ENCODE peak calls at places on chromosome 7, in five cellular contexts. J, T, E, H and B are unnamed samples.

GRCh38 chr7:151896486-151896885 is 19.6 kb upstream of the PRKAG2 start:
- DNase-seq in H (no peak), J (no peak), T (peak), E (no peak), B (no peak)

GRCh38 chr7:104106106-104106505 is 101.7 kb downstream of the ORC5 start:
- DNase-seq in E (peak), H (no peak), T (no peak), J (no peak), B (no peak)

GRCh38 chr7:145036592-145037386 is 200.9 kb upstream of the TPK1 start:
- DNase-seq in T (no peak), E (peak), J (no peak), H (peak), B (no peak)

GRCh38 chr7:17495655-17496396 is 197.4 kb downstream of the AHR start:
- DNase-seq in E (no peak), T (no peak), H (no peak), J (no peak), B (no peak)

GRCh38 chr7:115851291-115851690 is 179.3 kb downstream of the TFEC start:
- DNase-seq in H (no peak), T (no peak), E (peak), J (no peak), B (no peak)

GRCh38 chr7:116188-116981 is 76.0 kb upstream of the FAM20C start:
- DNase-seq in J (peak), H (no peak), T (no peak), E (no peak), B (no peak)

GRCh38 chr7:91128574-91129348 is 135.5 kb upstream of the FZD1 start:
- DNase-seq in E (peak), H (no peak), J (no peak), T (no peak), B (no peak)

GRCh38 chr7:12570529-12571461 is at the start of gene SCIN:
- DNase-seq in E (no peak), J (peak), H (peak), T (peak), B (no peak)

GRCh38 chr7:2306688-2307087 is 7.6 kb downstream of the SNX8 start:
- DNase-seq in J (no peak), E (no peak), T (no peak), H (no peak), B (no peak)

GRCh38 chr7:41878331-41879112 is 175.6 kb upstream of the INHBA start:
- DNase-seq in T (no peak), J (no peak), H (no peak), E (peak), B (no peak)

GRCh38 chr7:114886241-114886640 is 35.7 kb upstream of the MDFIC start:
- DNase-seq in J (no peak), H (no peak), E (no peak), T (no peak), B (no peak)

GRCh38 chr7:116330961-116331360 is 120.6 kb downstream of the TES start:
- DNase-seq in H (no peak), E (peak), J (no peak), T (no peak), B (no peak)

GRCh38 chr7:112207106-112207592 is 654 bp downstream of the ZNF277 start:
- DNase-seq in H (no peak), J (no peak), E (peak), T (no peak), B (no peak)

GRCh38 chr7:925601-926000 is 28.9 kb downstream of the ADAP1 start:
- DNase-seq in J (peak), H (peak), E (no peak), T (peak), B (peak)

GRCh38 chr7:105131033-105131656 is 117.1 kb downstream of the KMT2E start:
- DNase-seq in E (peak), T (no peak), J (no peak), H (no peak), B (no peak)

GRCh38 chr7:142414135-142414534 is 156.3 kb upstream of the PRSS58 start:
- DNase-seq in H (no peak), J (no peak), T (no peak), E (no peak), B (no peak)

GRCh38 chr7:379456-380225 is 89.7 kb downstream of the FOXL3 start:
- DNase-seq in H (no peak), E (no peak), T (peak), J (no peak), B (peak)

GRCh38 chr7:100967292-100967863 is 2.0 kb upstream of the MUC12 start:
- DNase-seq in E (no peak), J (no peak), H (no peak), T (no peak), B (no peak)

GRCh38 chr7:132464740-132465139 is 111.5 kb downstream of the PLXNA4 start:
- DNase-seq in T (no peak), E (peak), J (no peak), H (no peak), B (no peak)

GRCh38 chr7:55423891-55424290 is 58.8 kb downstream of the LANCL2 start:
- DNase-seq in J (no peak), H (no peak), T (no peak), E (no peak), B (no peak)

GRCh38 chr7:122864016-122864415 is 22.2 kb downstream of the CADPS2 start:
- DNase-seq in J (no peak), H (no peak), T (no peak), E (peak), B (no peak)

GRCh38 chr7:45920543-45921380 is at the start of gene IGFBP3:
- DNase-seq in H (peak), E (peak), J (no peak), T (no peak), B (no peak)

GRCh38 chr7:107860981-107861652 is 29.9 kb upstream of the DLD start:
- DNase-seq in E (peak), T (no peak), H (no peak), J (no peak), B (no peak)

GRCh38 chr7:12493407-12493806 is 77.1 kb upstream of the SCIN start:
- DNase-seq in E (peak), J (no peak), H (peak), T (no peak), B (no peak)

GRCh38 chr7:37970211-37970610 is 49.8 kb downstream of the EPDR1 start:
- DNase-seq in E (no peak), J (no peak), T (no peak), H (no peak), B (no peak)

GRCh38 chr7:16634292-16634738 is 11.2 kb downstream of the ANKMY2 start:
- DNase-seq in T (peak), J (no peak), E (peak), H (no peak), B (no peak)

GRCh38 chr7:979886-980571 is 3.0 kb upstream of the CYP2W1 start:
- DNase-seq in E (peak), J (no peak), T (no peak), H (peak), B (no peak)

GRCh38 chr7:50206521-50207250 is 97.8 kb upstream of the IKZF1 start:
- DNase-seq in H (no peak), E (no peak), J (peak), T (no peak), B (no peak)

GRCh38 chr7:27459021-27459728 is 203.5 kb downstream of the HIBADH start:
- DNase-seq in T (no peak), H (no peak), J (no peak), E (no peak), B (no peak)

GRCh38 chr7:27459729-27460048 is 203.0 kb downstream of the HIBADH start:
- DNase-seq in E (peak), H (no peak), J (no peak), T (no peak), B (no peak)

DNA sequence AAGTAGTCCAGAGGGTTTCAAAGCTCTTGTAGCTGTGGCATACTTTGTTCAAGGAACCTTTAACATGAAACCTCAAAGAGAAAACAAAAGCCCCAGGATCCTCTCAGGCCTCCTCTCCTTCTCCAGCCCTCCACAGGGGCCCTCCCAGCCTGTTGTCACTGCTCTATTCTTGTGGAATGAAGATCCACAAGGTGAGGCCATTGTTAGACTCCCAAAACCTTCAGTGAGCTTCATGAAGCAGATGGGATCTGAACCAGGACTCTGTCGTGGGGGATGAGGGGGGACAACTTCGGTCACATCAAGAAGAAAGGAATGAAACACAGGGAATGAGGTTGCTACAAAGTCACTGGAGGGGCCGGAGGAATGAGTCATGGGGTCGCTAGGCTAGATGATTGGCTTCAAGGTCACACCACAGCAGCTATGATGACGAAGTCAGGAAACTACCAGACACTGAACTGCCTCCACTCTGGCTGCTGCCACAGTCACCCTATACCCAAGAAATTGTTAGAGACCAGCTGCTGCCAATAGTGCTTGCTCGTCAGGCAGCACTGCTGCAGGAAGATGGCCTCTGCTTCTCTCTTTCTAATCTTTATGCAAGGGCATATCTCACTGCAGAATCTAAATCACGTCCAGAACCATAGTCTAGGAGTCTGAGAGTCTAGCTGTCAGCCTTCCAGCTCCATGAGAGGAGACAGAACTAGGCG is 208.8 kb downstream of the HIBADH start:
- DNase-seq in E (peak), T (no peak), H (peak), J (no peak), B (no peak)
- H3K4me3 ChIP-seq in E (no peak), T (no peak), H (no peak), J (no peak), B (no peak)

GRCh38 chr7:18866359-18867036 is 250.9 kb downstream of the TWIST1 start:
- DNase-seq in H (peak), E (peak), T (peak), J (no peak), B (no peak)
- H3K4me3 ChIP-seq in H (no peak), E (no peak), T (no peak), J (no peak), B (no peak)

GRCh38 chr7:22563115-22563514 is 63.1 kb upstream of the STEAP1B start:
- DNase-seq in E (no peak), J (no peak), H (no peak), T (no peak), B (no peak)
- H3K4me3 ChIP-seq in E (no peak), J (no peak), H (no peak), T (no peak), B (peak)

GRCh38 chr7:102908676-102909075 is 4.1 kb upstream of the LRRC17 start:
- DNase-seq in J (no peak), T (no peak), H (no peak), E (no peak), B (no peak)

GRCh38 chr7:102913846-102914245 is 1.0 kb downstream of the LRRC17 start:
- DNase-seq in H (no peak), E (peak), J (no peak), T (no peak), B (no peak)

GRCh38 chr7:102916426-102916825 is 3.6 kb downstream of the LRRC17 start:
- DNase-seq in H (no peak), J (no peak), T (no peak), E (peak), B (no peak)

GRCh38 chr7:102914585-102914984 is 1.8 kb downstream of the LRRC17 start:
- DNase-seq in E (peak), H (no peak), T (no peak), J (no peak), B (no peak)

GRCh38 chr7:102912742-102913141 is at the start of gene LRRC17:
- DNase-seq in J (no peak), E (peak), T (no peak), H (no peak), B (no peak)
- H3K4me3 ChIP-seq in J (no peak), E (peak), T (no peak), H (no peak), B (no peak)

DNA sequence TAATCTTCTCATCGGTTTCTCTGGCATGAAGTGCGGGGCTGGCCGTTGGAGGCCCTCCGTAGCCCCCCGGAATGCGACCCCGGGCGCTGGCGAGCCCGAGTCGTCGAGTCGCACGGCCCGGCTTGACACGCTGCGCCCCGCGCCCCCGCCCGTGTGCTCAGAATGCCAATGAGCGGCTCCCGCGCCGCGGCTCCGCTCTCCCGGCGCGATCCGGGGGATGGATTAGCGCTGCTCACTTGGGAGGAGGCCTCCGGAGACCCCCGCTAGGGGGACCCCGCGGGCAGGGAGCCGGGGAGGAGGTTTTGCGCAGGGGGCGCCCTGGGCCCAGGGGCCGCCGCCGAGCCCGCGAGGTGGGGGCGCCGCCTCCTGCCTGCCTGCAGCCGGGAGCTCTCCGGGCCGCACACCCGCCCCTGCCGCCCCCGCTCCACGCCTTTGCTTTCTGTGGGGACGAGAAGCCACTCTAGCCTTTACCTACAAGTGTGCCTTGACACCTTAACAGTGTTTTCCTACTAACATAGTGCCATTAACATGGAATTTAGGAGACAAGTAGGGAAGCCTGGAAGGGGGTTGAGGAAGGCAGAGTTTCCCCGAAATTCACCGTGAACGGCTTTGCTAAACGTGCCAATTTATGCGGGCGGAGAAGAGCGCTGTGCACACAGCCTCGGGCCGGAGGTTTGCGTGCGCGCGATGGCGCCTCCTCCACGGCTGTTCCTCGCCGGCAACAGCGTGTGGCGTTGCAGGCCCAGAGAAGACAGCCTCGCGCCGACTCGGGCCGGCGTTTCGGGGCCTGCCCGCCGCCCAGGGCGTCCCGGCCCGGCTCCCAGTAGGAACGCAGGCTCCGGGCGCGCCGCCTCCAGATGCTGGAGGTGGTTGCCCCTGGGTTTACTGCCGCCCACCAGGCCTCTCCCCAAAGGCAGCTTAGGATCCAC is 7.1 kb downstream of the SHH start:
- DNase-seq in J (peak), E (peak), T (no peak), H (peak), B (peak)
- H3K4me3 ChIP-seq in J (no peak), E (peak), T (no peak), H (peak), B (peak)

DNA sequence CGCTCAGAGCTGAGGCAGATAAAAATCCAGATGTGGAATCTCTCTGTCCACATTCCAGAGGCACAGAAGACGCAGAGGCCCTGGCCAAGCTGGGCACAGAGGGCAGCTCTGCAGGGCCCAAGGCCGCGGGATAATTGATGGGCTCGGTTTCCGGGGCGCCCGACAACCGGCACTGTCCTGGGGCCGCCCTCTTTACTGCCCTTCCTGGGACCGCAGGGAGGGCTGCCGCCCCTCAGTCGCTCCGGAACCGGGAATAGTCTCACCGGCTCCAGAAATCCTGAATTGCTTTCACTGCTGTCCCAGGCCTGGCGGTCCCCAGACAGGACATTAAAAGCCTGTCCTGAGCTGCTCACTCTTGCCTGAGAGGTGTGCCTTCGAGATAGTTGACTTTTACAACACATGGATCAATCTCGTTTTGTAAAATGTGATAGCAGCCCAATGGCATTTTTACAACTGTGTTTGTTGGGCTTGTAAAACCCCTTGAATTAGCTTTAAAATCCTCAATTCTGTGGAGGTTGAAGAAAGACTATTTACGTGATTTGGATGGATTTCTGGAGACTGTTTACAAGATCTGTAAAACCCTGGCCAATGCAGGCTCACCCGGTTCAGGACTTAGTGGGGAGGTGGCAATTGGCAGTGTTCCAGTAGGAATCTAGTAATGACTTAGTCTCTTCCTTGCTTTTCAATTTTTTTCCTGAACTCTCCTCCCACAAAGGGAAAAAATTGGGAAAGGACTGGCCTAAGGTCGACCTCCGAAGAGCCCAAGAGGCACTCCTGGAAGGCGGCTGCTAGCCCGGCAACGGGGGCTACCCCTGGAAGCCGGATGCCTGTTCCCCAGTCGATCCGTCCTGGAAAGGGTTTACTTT is 1.4 kb upstream of the HOXA6 start:
- DNase-seq in H (no peak), T (peak), J (no peak), E (no peak), B (no peak)
- H3K4me3 ChIP-seq in H (no peak), T (peak), J (peak), E (no peak), B (no peak)

GRCh38 chr7:156616269-156617202 is 24.0 kb upstream of the RNF32 start:
- DNase-seq in J (no peak), E (no peak), H (no peak), T (no peak), B (no peak)
- H3K4me3 ChIP-seq in J (peak), E (no peak), H (no peak), T (no peak), B (peak)